ENCODE peak calls at places on chromosome 21, in ten cellular contexts. D is NCI-H146, J is IMR-90, Z is GM12878, K is NCI-H510A treated with DMSO at 0.1 percent for 48 hours, T is SW480, Y is T follicular helper cell, U is AG08396, O is NCI-H748 treated with DMSO at 0.1 percent for 48 hours, A is GM23248. I is an unnamed sample.

GRCh38 chr21:38494688-38495087 is 3.6 kb downstream of the ERG start:
- DNase-seq in D (no peak), J (no peak), Z (no peak), K (no peak), T (no peak), Y (no peak), U (no peak), O (no peak), A (peak), I (no peak)

GRCh38 chr21:34552324-34553198 is 40.6 kb upstream of the KCNE1 start:
- DNase-seq in D (no peak), J (no peak), Z (no peak), K (no peak), T (no peak), Y (no peak), U (no peak), O (no peak), A (peak), I (no peak)

GRCh38 chr21:18030248-18030647 is 211.1 kb upstream of the C21orf91 start:
- DNase-seq in D (no peak), J (no peak), Z (no peak), K (no peak), T (peak), Y (no peak), U (no peak), O (no peak), A (no peak), I (no peak)

GRCh38 chr21:32463889-32464300 is 51.4 kb downstream of the EVA1C start:
- DNase-seq in D (no peak), J (peak), Z (no peak), K (no peak), T (peak), Y (no peak), U (peak), O (no peak), A (peak), I (peak)

GRCh38 chr21:14500873-14501272 is 45.2 kb downstream of the SAMSN1 start:
- DNase-seq in D (no peak), J (no peak), Z (no peak), K (no peak), T (no peak), Y (no peak), U (no peak), O (no peak), A (no peak), I (no peak)

GRCh38 chr21:44875341-44875740 is 1.9 kb upstream of the PTTG1IP start:
- DNase-seq in D (no peak), J (peak), Z (no peak), K (no peak), T (peak), Y (no peak), U (no peak), O (no peak), A (peak), I (peak)

GRCh38 chr21:35460441-35460840 is 411.3 kb upstream of the RUNX1 start:
- DNase-seq in D (no peak), J (no peak), Z (no peak), K (no peak), T (no peak), Y (no peak), U (no peak), O (no peak), A (no peak), I (no peak)

GRCh38 chr21:42118901-42119300 is 47.8 kb downstream of the UMODL1 start:
- DNase-seq in D (peak), J (peak), Z (no peak), K (no peak), T (no peak), Y (no peak), U (no peak), O (no peak), A (peak), I (no peak)

GRCh38 chr21:15549671-15550070 is 180.1 kb upstream of the USP25 start:
- DNase-seq in D (no peak), J (peak), Z (no peak), K (no peak), T (no peak), Y (no peak), U (no peak), O (no peak), A (peak), I (no peak)

GRCh38 chr21:15809818-15810217 is 80.0 kb downstream of the USP25 start:
- DNase-seq in D (no peak), J (peak), Z (no peak), K (peak), T (no peak), Y (no peak), U (no peak), O (no peak), A (peak), I (no peak)

GRCh38 chr21:46217511-46218196 is 10.9 kb downstream of the LSS start:
- DNase-seq in D (no peak), J (no peak), Z (no peak), K (no peak), T (no peak), Y (no peak), U (no peak), O (no peak), A (no peak), I (no peak)

GRCh38 chr21:31117046-31117916 is 79.0 kb upstream of the KRTAP19-8 start:
- DNase-seq in D (no peak), J (peak), Z (no peak), K (no peak), T (peak), Y (no peak), U (peak), O (no peak), A (peak), I (no peak)

GRCh38 chr21:21200939-21201610 is 202.9 kb downstream of the NCAM2 start:
- DNase-seq in D (no peak), J (peak), Z (no peak), K (no peak), T (no peak), Y (no peak), U (no peak), O (no peak), A (peak), I (no peak)

GRCh38 chr21:43867936-43868335 is 2.9 kb downstream of the AGPAT3 start:
- DNase-seq in D (no peak), J (no peak), Z (no peak), K (no peak), T (no peak), Y (no peak), U (no peak), O (no peak), A (no peak), I (no peak)

GRCh38 chr21:41283211-41283818 is 33.3 kb upstream of the FAM3B start:
- DNase-seq in D (peak), J (peak), Z (peak), K (peak), T (peak), Y (peak), U (peak), O (peak), A (peak), I (peak)

I was measured in prostate gland.